ENCODE peak calls at places on chromosomes 13 and 19, in seven cellular contexts. J is Panc1, T is H1, O is HCT116, H is HepG2, N is GM12878, E is K562. W is an unnamed sample.

GRCh38 chr13:24668955-24669354 is 11.3 kb upstream of the ATP12A start:
- DNase-seq in J (no peak), T (no peak), O (no peak), H (no peak), N (no peak), E (no peak), W (no peak)

GRCh38 chr19:33373701-33374405 is at the start of gene CEBPG:
- DNase-seq in J (no peak), T (no peak), O (no peak), H (no peak), N (no peak), E (peak), W (peak)

GRCh38 chr19:29404951-29405727 is 120.7 kb upstream of the VSTM2B start:
- DNase-seq in J (no peak), T (peak), O (no peak), H (no peak), N (no peak), E (no peak), W (no peak)

GRCh38 chr19:2906631-2907195 is 6.0 kb downstream of the ZNF57 start:
- DNase-seq in J (no peak), T (no peak), O (no peak), H (no peak), N (no peak), E (no peak), W (no peak)

GRCh38 chr13:23428183-23428528 is 5.3 kb downstream of the SACS start:
- DNase-seq in J (no peak), T (no peak), O (no peak), H (no peak), N (no peak), E (no peak), W (no peak)

GRCh38 chr19:35352448-35353304 is 5.0 kb downstream of the FFAR1 start:
- DNase-seq in J (peak), T (peak), O (peak), H (peak), N (peak), E (peak), W (peak)

GRCh38 chr19:45643927-45644771 is 5.0 kb upstream of the EML2 start:
- DNase-seq in J (no peak), T (no peak), O (no peak), H (no peak), N (no peak), E (no peak), W (peak)

GRCh38 chr13:110306960-110307696 is at the start of the genes COL4A1 and COL4A2:
- DNase-seq in J (no peak), T (no peak), O (no peak), H (no peak), N (no peak), E (no peak), W (peak)

GRCh38 chr19:17479325-17479791 is 9.0 kb downstream of the SLC27A1 start:
- DNase-seq in J (no peak), T (no peak), O (no peak), H (no peak), N (no peak), E (no peak), W (no peak)

GRCh38 chr13:44292545-44292944 is 81.1 kb upstream of the SERP2 start:
- DNase-seq in J (no peak), T (no peak), O (no peak), H (no peak), N (no peak), E (no peak), W (no peak)

GRCh38 chr13:30353601-30354000 is 46.2 kb upstream of the KATNAL1 start:
- DNase-seq in J (no peak), T (no peak), O (no peak), H (no peak), N (no peak), E (no peak), W (no peak)

GRCh38 chr13:30353060-30353459 is 45.7 kb upstream of the KATNAL1 start:
- DNase-seq in J (no peak), T (no peak), O (no peak), H (no peak), N (no peak), E (no peak), W (no peak)

GRCh38 chr13:30355839-30356238 is 48.5 kb upstream of the KATNAL1 start:
- DNase-seq in J (no peak), T (no peak), O (no peak), H (no peak), N (no peak), E (no peak), W (no peak)

GRCh38 chr13:30354481-30355404 is 47.4 kb upstream of the KATNAL1 start:
- DNase-seq in J (no peak), T (no peak), O (no peak), H (peak), N (no peak), E (no peak), W (no peak)

GRCh38 chr13:30355405-30355741 is 48.0 kb upstream of the KATNAL1 start:
- DNase-seq in J (no peak), T (no peak), O (no peak), H (peak), N (no peak), E (peak), W (peak)
- TF ChIP-seq SIN3A in J (no peak), T (no peak), O (no peak), H (no peak), N (no peak), E (no peak), W (no peak)

GRCh38 chr13:90352763-90353162 is 994.7 kb upstream of the MIR17HG start:
- DNase-seq in J (no peak), T (no peak), O (no peak), H (no peak), N (no peak), E (no peak), W (no peak)
- TF ChIP-seq SIN3A in J (no peak), T (no peak), O (no peak), H (no peak), N (no peak), E (no peak), W (no peak)

GRCh38 chr13:52130641-52131040 is 1.8 kb upstream of the NEK5 start:
- DNase-seq in J (no peak), T (no peak), O (no peak), H (no peak), N (no peak), E (no peak), W (no peak)
- TF ChIP-seq SIN3A in J (no peak), T (no peak), O (no peak), H (no peak), N (no peak), E (no peak), W (no peak)

GRCh38 chr13:97108535-97108910 is 113.6 kb upstream of the MBNL2 start:
- DNase-seq in J (no peak), T (no peak), O (no peak), H (no peak), N (no peak), E (no peak), W (no peak)

GRCh38 chr13:97109841-97110492 is 112.2 kb upstream of the MBNL2 start:
- DNase-seq in J (peak), T (peak), O (peak), H (peak), N (no peak), E (peak), W (peak)

GRCh38 chr13:97111705-97112104 is 110.4 kb upstream of the MBNL2 start:
- DNase-seq in J (no peak), T (no peak), O (no peak), H (no peak), N (no peak), E (no peak), W (no peak)

GRCh38 chr13:97107815-97108534 is 113.7 kb upstream of the OXGR1 start:
- DNase-seq in J (no peak), T (no peak), O (no peak), H (no peak), N (no peak), E (no peak), W (peak)

GRCh38 chr13:97109256-97109655 is 112.9 kb upstream of the MBNL2 start:
- DNase-seq in J (no peak), T (no peak), O (no peak), H (no peak), N (no peak), E (no peak), W (no peak)
- TF ChIP-seq SIN3A in J (no peak), T (no peak), O (no peak), H (no peak), N (no peak), E (no peak), W (no peak)

GRCh38 chr13:31786011-31786410 is 46.7 kb downstream of the RXFP2 start:
- DNase-seq in J (no peak), T (no peak), O (no peak), H (no peak), N (no peak), E (no peak), W (no peak)
- TF ChIP-seq SIN3A in J (no peak), T (no peak), O (no peak), H (no peak), N (no peak), E (no peak), W (no peak)

DNA sequence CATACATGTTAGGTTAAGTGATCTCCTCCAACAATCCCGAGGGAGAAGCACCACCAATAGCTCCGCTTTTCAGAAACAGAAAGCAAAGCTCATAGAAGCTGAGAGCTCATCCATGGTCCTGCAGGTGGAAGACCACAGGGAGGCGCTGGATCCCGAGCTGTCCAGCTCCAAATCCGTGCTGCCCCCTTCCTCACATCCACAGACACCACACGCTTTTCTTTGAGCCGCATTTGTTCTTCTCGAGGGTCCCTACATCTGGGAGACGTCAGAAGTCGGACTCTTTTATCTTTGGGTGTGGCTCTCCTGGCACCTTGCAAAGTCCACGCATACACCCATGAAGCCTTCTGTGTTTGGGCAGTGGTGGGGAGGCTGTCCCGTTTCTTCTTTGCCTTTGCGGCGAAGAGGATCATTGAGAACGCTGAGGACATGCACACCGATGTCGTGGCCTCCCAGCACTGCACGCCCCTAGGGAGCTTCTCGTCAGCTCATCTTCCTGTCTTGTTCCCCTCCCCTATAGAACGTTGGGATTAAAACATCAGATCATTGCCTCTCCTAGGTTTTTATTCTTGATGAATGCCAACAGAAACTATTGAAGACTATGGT is 184.8 kb downstream of the TEX29 start:
- DNase-seq in J (no peak), T (peak), O (peak), H (peak), N (no peak), E (peak), W (peak)
- TF ChIP-seq SIN3A in J (no peak), T (no peak), O (no peak), H (no peak), N (no peak), E (no peak), W (no peak)

DNA sequence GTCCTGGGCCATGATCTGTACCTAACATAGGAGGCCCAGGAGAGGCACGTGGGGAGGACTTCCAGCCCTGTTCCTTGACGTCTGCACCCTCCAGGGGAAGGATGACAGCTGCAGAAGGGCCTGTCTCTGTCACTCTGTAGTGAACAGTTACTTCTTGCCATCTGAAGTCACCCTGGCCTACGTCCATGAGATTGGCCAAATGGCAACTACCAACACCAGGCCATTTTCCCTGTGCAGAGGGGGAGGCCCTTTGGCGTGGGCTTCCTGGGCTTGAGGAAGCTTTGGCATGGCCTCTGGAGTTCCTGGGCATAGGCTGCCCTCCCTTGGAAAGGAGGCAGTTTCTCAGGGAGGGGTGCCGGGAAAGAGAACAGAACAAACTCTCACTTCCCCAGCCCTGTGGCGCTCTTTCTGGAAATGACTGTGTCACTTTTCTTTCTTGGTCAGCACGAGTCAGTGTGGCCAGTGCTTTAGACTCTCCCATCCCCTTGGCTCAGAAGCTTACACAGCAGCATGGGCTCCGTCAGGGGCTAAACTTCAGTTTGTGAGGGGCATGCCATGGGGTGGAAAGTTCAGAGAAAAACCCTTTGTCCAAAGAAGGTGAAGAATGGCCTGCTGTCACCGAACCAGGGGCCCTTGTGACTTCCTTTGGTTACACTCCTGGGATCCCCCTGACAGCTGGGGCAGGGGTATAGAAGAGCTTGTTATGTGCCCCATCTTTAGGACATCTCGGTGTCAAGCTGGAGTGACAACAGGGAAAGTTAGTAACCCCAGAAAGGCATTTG is 5.3 kb downstream of the CARM1 start:
- DNase-seq in J (no peak), T (no peak), O (no peak), H (no peak), N (peak), E (no peak), W (no peak)
- TF ChIP-seq SIN3A in J (no peak), T (no peak), O (no peak), H (no peak), N (no peak), E (no peak), W (no peak)

GRCh38 chr13:26656919-26657318 is 99.4 kb downstream of the WASF3 start:
- DNase-seq in J (no peak), T (no peak), O (no peak), H (peak), N (no peak), E (no peak), W (no peak)

GRCh38 chr13:26658972-26659371 is 101.5 kb downstream of the WASF3 start:
- DNase-seq in J (no peak), T (no peak), O (no peak), H (no peak), N (no peak), E (no peak), W (no peak)

GRCh38 chr13:26660761-26661160 is 99.8 kb downstream of the GPR12 start:
- DNase-seq in J (no peak), T (no peak), O (no peak), H (no peak), N (no peak), E (no peak), W (no peak)

GRCh38 chr13:26660185-26660584 is 100.4 kb downstream of the GPR12 start:
- DNase-seq in J (no peak), T (no peak), O (no peak), H (no peak), N (no peak), E (no peak), W (no peak)

DNA sequence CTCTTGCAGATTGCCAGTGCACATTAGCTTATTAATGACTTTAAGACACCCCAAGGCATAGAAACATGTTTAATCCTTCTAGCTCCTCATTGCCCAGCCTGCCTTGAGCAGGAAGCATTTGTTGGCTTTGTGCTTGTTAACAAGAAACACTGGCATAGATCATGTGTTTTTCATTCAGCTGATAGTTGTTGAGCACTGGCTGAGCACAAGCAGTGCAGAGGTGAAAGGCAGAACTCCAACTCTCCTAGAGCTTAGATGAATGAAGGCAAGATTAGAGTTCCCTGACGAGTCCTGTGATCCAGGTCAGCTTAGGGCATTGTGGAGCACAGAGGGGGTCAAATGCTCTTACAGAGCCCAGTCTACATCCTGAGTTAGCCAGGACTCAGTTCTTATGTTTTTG is 101.0 kb downstream of the WASF3 start:
- DNase-seq in J (no peak), T (no peak), O (no peak), H (no peak), N (no peak), E (no peak), W (peak)
- TF ChIP-seq SIN3A in J (no peak), T (no peak), O (no peak), H (no peak), N (no peak), E (no peak), W (no peak)

DNA sequence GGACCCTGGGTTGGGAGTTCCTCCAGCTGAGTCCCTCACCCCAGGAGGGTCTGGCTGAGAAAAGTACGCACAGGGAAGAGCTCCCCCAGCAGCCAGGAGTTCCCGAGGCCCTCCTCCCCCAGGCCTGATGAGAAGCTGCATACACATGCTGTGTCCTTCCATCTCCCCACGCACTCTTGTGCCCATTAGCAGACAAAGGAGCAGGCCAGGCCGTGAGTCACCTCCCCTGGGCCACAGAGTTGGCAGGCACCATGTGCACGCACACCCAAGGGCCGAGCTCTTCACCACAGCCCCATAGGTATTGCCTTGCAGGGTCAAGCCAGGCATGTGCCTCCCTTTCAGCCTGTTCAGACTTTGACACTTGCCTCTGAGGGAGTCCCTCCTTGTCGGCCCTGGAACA is 17.5 kb downstream of the MAU2 start:
- DNase-seq in J (no peak), T (no peak), O (no peak), H (no peak), N (no peak), E (no peak), W (no peak)
- TF ChIP-seq SIN3A in J (no peak), T (no peak), O (no peak), H (no peak), N (no peak), E (no peak), W (no peak)

W was measured in SK-N-SH.